ENCODE peak calls at places on chromosomes 7 and 10, in four cellular contexts. A is left lung, Z is fibroblast of lung, H is GM12865. L is an unnamed sample.

GRCh38 chr10:131198843-131199242 is 112.7 kb downstream of the TCERG1L start:
- DNase-seq in A (peak; percentile 65), Z (no peak), H (no peak), L (no peak)

GRCh38 chr10:126223512-126224067 is 164.7 kb downstream of the ADAM12 start:
- DNase-seq in A (peak; percentile 45), Z (no peak), H (no peak), L (no peak)

GRCh38 chr10:78212134-78212785 is 178.6 kb downstream of the RPS24 start:
- DNase-seq in A (no peak), Z (no peak), H (no peak), L (no peak)

GRCh38 chr10:89373916-89374711 is 3.7 kb upstream of the IFIT1B start:
- DNase-seq in A (no peak), Z (peak; percentile 99), H (no peak), L (no peak)

GRCh38 chr7:128704909-128705308 is 32.8 kb downstream of the GARIN1A start:
- DNase-seq in A (no peak), Z (no peak), H (no peak), L (no peak)

GRCh38 chr10:44963772-44964633 is 4.4 kb downstream of the RASSF4 start:
- DNase-seq in A (no peak), Z (peak; percentile 58), H (peak; percentile 54), L (no peak)

GRCh38 chr10:57694956-57695605 is 572.6 kb downstream of the IPMK start:
- DNase-seq in A (no peak), Z (no peak), H (no peak), L (no peak)

GRCh38 chr10:9745158-9745557 is 1272.5 kb upstream of the CELF2 start:
- DNase-seq in A (no peak), Z (no peak), H (no peak), L (no peak)

GRCh38 chr10:112404612-112405011 is 30.7 kb downstream of the ACSL5 start:
- DNase-seq in A (no peak), Z (no peak), H (no peak), L (no peak)

GRCh38 chr10:89369142-89370105 is 8.4 kb upstream of the IFIT1B start:
- DNase-seq in A (no peak), Z (peak; percentile 75), H (peak; percentile 62), L (no peak)

GRCh38 chr7:132087421-132087820 is 488.8 kb downstream of the PLXNA4 start:
- DNase-seq in A (no peak), Z (no peak), H (no peak), L (no peak)

GRCh38 chr7:50690541-50691011 is 92.1 kb downstream of the GRB10 start:
- DNase-seq in A (no peak), Z (no peak), H (no peak), L (no peak)

GRCh38 chr10:63798599-63799498 is 277.6 kb downstream of the REEP3 start:
- DNase-seq in A (peak; percentile 53), Z (peak; percentile 96), H (no peak), L (no peak)

GRCh38 chr7:142739927-142740492 is 9.3 kb upstream of the PRSS1 start:
- DNase-seq in A (no peak), Z (no peak), H (peak; percentile 57), L (no peak)

GRCh38 chr7:8365499-8366110 is 67.8 kb upstream of the NXPH1 start:
- DNase-seq in A (no peak), Z (no peak), H (peak; percentile 61), L (no peak)
- TF ChIP-seq CTCF in A (no peak), Z (no peak), H (peak; percentile 53), L (peak; percentile 57)

DNA sequence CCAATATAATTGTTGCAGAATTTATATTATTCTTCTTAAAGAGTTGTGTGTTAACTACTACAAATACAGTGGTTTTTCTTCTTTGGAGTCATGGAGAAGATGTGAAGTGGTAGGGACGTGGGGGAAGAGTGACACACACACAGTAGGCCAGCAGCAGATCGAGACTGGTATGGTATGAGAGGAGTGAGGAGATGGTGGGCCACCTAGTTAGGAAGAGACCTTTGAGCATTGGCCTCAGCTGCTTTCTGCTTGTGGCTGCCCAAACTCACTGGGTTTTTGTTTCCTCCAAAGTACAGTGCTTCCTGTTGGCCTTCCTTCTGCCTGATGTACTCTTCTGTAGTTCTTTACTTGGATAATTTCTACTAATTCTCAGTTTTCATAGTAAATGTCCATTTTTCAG is 14.6 kb downstream of the VCL start:
- DNase-seq in A (no peak), Z (no peak), H (no peak), L (no peak)
- TF ChIP-seq CTCF in A (no peak), Z (no peak), H (no peak), L (no peak)

GRCh38 chr10:93062499-93063216 is 2.1 kb downstream of the CYP26C1 start:
- DNase-seq in A (peak; percentile 84), Z (peak; percentile 30), H (peak; percentile 63), L (no peak)
- TF ChIP-seq CTCF in A (peak; percentile 37), Z (peak; percentile 19), H (peak; percentile 58), L (peak; percentile 76)

GRCh38 chr7:149317986-149318672 is 56.1 kb downstream of the ZNF783 start:
- DNase-seq in A (no peak), Z (no peak), H (no peak), L (no peak)
- TF ChIP-seq CTCF in A (no peak), Z (no peak), H (no peak), L (no peak)

GRCh38 chr10:92640110-92640509 is 47.2 kb downstream of the KIF11 start:
- DNase-seq in A (no peak), Z (peak; percentile 75), H (no peak), L (no peak)
- TF ChIP-seq CTCF in A (no peak), Z (peak; percentile 18), H (no peak), L (peak; percentile 7)

GRCh38 chr10:52780391-52781155 is 8.0 kb upstream of the MBL2 start:
- DNase-seq in A (no peak), Z (no peak), H (no peak), L (no peak)
- TF ChIP-seq CTCF in A (no peak), Z (no peak), H (no peak), L (no peak)

L was measured in keratinocyte.